ENCODE peak calls at places on chromosomes 12 and 14, in seven cellular contexts. Q is H9, M is mesenchymal stem cell, L is IMR-90, Z is mesendoderm, P is trophoblast cell, V is H1. S is an unnamed sample.

GRCh38 chr12:57089259-57090245 is 638 bp downstream of the NAB2 start:
- DNase-seq in M (peak), Q (no peak), Z (peak), P (peak), V (peak), L (peak), S (no peak)

GRCh38 chr12:8644345-8645248 is 18.0 kb downstream of the MFAP5 start:
- DNase-seq in P (peak), L (no peak), Q (no peak), M (no peak), V (no peak), Z (no peak), S (no peak)

GRCh38 chr12:100445081-100445481 is 28.6 kb upstream of the NR1H4 start:
- DNase-seq in Q (no peak), P (peak), V (no peak), L (no peak), M (no peak), Z (no peak), S (no peak)

GRCh38 chr12:16361142-16361783 is 13.8 kb downstream of the MGST1 start:
- DNase-seq in L (no peak), Q (no peak), Z (no peak), P (no peak), V (no peak), M (no peak), S (no peak)

GRCh38 chr14:32724864-32725550 is 213.7 kb upstream of the NPAS3 start:
- DNase-seq in P (no peak), M (peak), Z (peak), V (no peak), L (peak), Q (no peak), S (no peak)

GRCh38 chr12:57604454-57605307 is at the start of gene DTX3:
- DNase-seq in Q (peak), L (no peak), P (no peak), Z (peak), M (peak), V (peak), S (no peak)

GRCh38 chr12:50824914-50825313 is 17.8 kb upstream of the TMPRSS12 start:
- DNase-seq in M (no peak), Z (no peak), V (no peak), L (no peak), P (no peak), Q (no peak), S (no peak)

GRCh38 chr14:89616425-89617141 is 199.6 kb upstream of the FOXN3 start:
- DNase-seq in M (peak), Q (no peak), P (no peak), Z (peak), L (peak), V (no peak), S (no peak)

GRCh38 chr12:10170199-10170598 is 1.7 kb downstream of the OLR1 start:
- DNase-seq in Z (peak), Q (no peak), V (no peak), L (no peak), P (peak), M (peak), S (no peak)

GRCh38 chr12:754238-754816 is 1.9 kb downstream of the WNK1 start:
- DNase-seq in P (peak), M (peak), V (no peak), L (no peak), Z (no peak), Q (no peak), S (no peak)

GRCh38 chr12:56387152-56387551 is 24.5 kb upstream of the APOF start:
- DNase-seq in M (peak), Z (peak), Q (no peak), P (no peak), V (no peak), L (peak), S (no peak)

GRCh38 chr12:106321139-106321850 is 18.8 kb downstream of the TCP11L2 start:
- DNase-seq in Z (no peak), L (no peak), P (no peak), M (no peak), V (no peak), Q (no peak), S (no peak)

GRCh38 chr14:77027538-77028383 is 747 bp downstream of the IRF2BPL start:
- DNase-seq in Z (peak), Q (peak), M (peak), V (peak), P (peak), L (peak), S (peak)

GRCh38 chr12:80313184-80313583 is 130.9 kb upstream of the PTPRQ start:
- DNase-seq in Q (no peak), L (no peak), P (no peak), Z (no peak), V (no peak), M (no peak), S (no peak)

GRCh38 chr12:100138048-100138907 is 4.4 kb downstream of the BLTP3B start:
- DNase-seq in M (peak), Q (no peak), V (no peak), L (peak), Z (peak), P (no peak), S (no peak)

GRCh38 chr14:78638926-78639325 is 468.8 kb downstream of the NRXN3 start:
- DNase-seq in V (no peak), M (no peak), Q (no peak), Z (no peak), P (no peak), L (no peak), S (no peak)

GRCh38 chr12:78916845-78917480 is 52.4 kb downstream of the SYT1 start:
- DNase-seq in P (no peak), V (no peak), Q (no peak), Z (peak), M (peak), L (peak), S (no peak)

GRCh38 chr14:22803575-22803974 is 11.7 kb downstream of the SLC7A7 start:
- DNase-seq in Q (no peak), V (no peak), Z (no peak), P (no peak), M (no peak), L (no peak), S (no peak)

GRCh38 chr12:2358986-2359658 is 306.3 kb downstream of the CACNA1C start:
- DNase-seq in Q (no peak), P (no peak), L (no peak), Z (no peak), M (no peak), V (no peak), S (no peak)

GRCh38 chr14:52026921-52027320 is 37.6 kb downstream of the RTRAF start:
- DNase-seq in Z (no peak), V (no peak), P (no peak), M (no peak), L (no peak), Q (no peak), S (no peak)

GRCh38 chr14:21097616-21098133 is 780 bp downstream of the ZNF219 start:
- DNase-seq in V (no peak), Z (peak), P (no peak), L (no peak), M (no peak), Q (peak), S (no peak)

GRCh38 chr12:623172-623864 is 39.9 kb downstream of the NINJ2 start:
- DNase-seq in P (peak), L (no peak), V (no peak), M (no peak), Z (peak), Q (no peak), S (no peak)

GRCh38 chr14:97777622-97778021 is 980.4 kb downstream of the VRK1 start:
- DNase-seq in Q (no peak), L (no peak), V (no peak), M (no peak), Z (no peak), P (no peak), S (no peak)

GRCh38 chr14:88106377-88106776 is 101.4 kb downstream of the GPR65 start:
- DNase-seq in Q (no peak), M (no peak), L (no peak), V (no peak), Z (peak), P (no peak), S (no peak)

GRCh38 chr12:75705749-75706719 is 194.6 kb upstream of the KRR1 start:
- DNase-seq in Z (no peak), M (peak), Q (no peak), P (no peak), V (no peak), L (peak), S (no peak)

DNA sequence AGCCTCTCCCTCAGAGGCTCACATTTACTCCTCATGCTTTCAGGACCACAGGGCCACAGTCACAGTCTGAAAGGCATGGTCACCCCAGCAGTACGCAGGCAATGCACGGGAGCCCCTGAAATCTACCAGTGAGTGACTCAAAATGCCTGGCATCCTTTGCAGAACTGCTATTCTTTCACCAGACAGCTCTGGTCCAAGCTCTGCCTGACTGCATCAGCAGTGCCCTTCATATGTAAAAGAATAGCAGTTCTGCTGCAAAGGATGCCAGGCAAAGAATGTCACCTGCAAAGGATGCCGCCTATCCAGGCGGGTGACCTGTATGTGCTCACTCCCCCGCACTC is 38.5 kb downstream of the LGMN start:
- DNase-seq in Q (no peak), L (no peak), P (no peak), Z (no peak), M (no peak), V (no peak), S (no peak)
- H2BK120ac ChIP-seq in Q (no peak), L (peak), P (no peak), Z (no peak), M (no peak), V (no peak), S (no peak)

GRCh38 chr12:116263431-116263830 is 14.1 kb downstream of the MED13L start:
- DNase-seq in V (no peak), M (no peak), L (no peak), P (no peak), Q (no peak), Z (no peak), S (no peak)

GRCh38 chr12:116262741-116263140 is 14.8 kb downstream of the MED13L start:
- DNase-seq in V (no peak), Q (no peak), L (no peak), M (no peak), Z (no peak), P (peak), S (no peak)

GRCh38 chr12:116263844-116264243 is 13.6 kb downstream of the MED13L start:
- DNase-seq in P (no peak), Z (peak), M (no peak), V (no peak), L (no peak), Q (no peak), S (no peak)

GRCh38 chr12:116259800-116260589 is 17.5 kb downstream of the MED13L start:
- DNase-seq in Q (no peak), L (no peak), V (no peak), M (no peak), Z (no peak), P (no peak), S (no peak)

GRCh38 chr12:116261525-116262100 is 15.9 kb downstream of the MED13L start:
- DNase-seq in L (no peak), M (peak), P (no peak), V (no peak), Q (no peak), Z (no peak), S (no peak)
- H2BK120ac ChIP-seq in L (no peak), M (no peak), P (no peak), V (no peak), Q (no peak), Z (no peak), S (no peak)

DNA sequence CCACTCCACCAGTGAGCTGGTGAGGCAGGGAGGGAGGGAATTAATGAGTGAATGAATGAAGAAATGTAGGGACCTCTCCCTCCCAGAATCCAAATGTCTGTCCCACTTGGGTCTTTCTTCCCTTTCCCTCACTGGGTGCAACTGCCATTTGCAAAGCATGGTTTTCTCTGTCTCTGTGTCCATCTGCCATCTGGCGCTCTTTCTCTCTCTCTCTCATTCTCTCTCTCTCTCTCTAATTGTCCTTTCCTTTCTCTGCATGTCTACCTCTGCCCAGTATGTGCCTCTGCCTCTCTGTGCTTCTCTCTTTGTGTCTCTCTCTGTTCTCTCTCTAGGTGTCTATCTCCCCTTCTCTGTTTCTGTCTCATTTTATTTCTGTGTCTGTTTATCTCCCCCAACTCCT is 102.7 kb downstream of the CMKLR1 start:
- DNase-seq in Q (no peak), L (no peak), V (no peak), M (no peak), P (no peak), Z (no peak), S (no peak)
- H2BK120ac ChIP-seq in Q (no peak), L (no peak), V (peak), M (no peak), P (no peak), Z (no peak), S (no peak)

GRCh38 chr12:54227376-54227775 is 38.6 kb upstream of the SMUG1 start:
- DNase-seq in Z (no peak), V (no peak), Q (no peak), M (no peak), P (no peak), L (no peak), S (no peak)

GRCh38 chr12:54231236-54231635 is 42.5 kb upstream of the SMUG1 start:
- DNase-seq in P (no peak), V (no peak), L (no peak), Q (no peak), Z (no peak), M (no peak), S (no peak)

GRCh38 chr12:54230555-54230954 is 41.8 kb upstream of the SMUG1 start:
- DNase-seq in P (no peak), Z (no peak), Q (no peak), V (no peak), M (no peak), L (no peak), S (no peak)

GRCh38 chr12:54229624-54230212 is 40.9 kb upstream of the SMUG1 start:
- DNase-seq in L (peak), Z (peak), M (peak), V (no peak), P (no peak), Q (no peak), S (no peak)

DNA sequence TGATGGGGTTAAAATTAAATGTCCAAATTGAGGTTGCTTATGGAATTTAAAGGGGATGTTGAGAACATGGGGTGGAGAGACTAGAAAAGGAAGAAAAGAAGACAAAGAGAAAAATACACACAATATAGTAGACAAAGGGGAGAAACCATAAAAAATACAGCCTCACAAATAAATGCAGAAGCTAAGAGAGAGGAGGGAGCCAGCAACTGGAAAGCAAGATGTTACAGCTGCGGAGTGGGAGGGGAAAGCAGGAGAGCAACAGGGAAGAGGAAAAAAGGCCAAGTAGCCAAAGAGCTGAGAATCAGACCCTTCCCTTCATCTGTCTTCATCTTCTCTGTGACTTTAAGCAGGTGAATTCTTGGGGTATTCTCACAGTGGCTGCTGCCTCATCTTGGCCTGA is 39.7 kb upstream of the SMUG1 start:
- DNase-seq in M (no peak), V (no peak), Z (no peak), L (no peak), Q (no peak), P (no peak), S (no peak)
- H2BK120ac ChIP-seq in M (no peak), V (no peak), Z (no peak), L (peak), Q (no peak), P (no peak), S (no peak)

DNA sequence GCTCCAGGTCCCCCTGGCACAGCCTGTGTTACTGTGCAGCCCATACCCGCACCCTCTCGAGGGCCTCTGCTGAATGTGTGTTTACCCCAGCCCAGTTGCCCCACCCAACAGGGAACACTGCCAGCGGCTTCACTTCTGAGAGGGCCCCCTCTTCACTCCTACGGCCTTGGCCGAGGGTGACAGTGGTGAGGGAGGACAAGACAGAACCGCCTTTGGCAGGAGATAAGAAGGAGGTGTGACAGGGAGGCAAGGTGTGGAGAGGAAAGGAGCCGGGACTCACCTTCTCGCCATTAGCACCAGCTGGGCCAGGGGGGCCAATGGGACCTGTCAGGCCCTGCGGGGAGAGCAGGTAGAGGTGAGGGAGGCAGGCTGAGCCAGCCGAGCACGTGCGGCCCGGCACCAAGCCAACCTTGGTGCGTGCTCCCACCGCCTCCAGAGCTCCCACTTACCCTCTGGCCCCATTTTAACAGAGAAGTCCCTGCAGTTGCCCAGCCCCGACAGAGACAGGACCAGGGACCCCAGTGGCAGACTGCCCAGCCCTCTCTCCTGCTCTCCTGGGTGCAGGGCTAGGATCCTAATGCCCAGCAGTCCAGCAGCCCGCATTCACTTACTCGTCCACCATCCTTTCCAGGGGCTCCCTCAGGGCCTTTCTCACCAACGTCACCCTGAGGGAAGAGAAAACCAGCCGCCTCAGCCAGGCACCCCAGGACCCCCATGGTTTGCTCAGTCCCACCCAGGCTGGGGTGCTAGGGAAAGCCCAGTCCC is 18.3 kb downstream of the TMEM106C start:
- DNase-seq in Z (no peak), M (no peak), Q (no peak), L (no peak), P (no peak), V (no peak), S (no peak)
- H2BK120ac ChIP-seq in Z (no peak), M (no peak), Q (no peak), L (no peak), P (no peak), V (no peak), S (no peak)

GRCh38 chr14:81516941-81517797 is 16.5 kb downstream of the SEL1L start:
- DNase-seq in Z (peak), P (no peak), Q (no peak), L (peak), M (peak), V (no peak), S (no peak)
- H2BK120ac ChIP-seq in Z (peak), P (no peak), Q (no peak), L (peak), M (peak), V (no peak), S (no peak)

GRCh38 chr12:115914122-115914521 is 363.4 kb downstream of the MED13L start:
- DNase-seq in P (no peak), V (no peak), Z (no peak), M (no peak), Q (no peak), L (no peak), S (no peak)

GRCh38 chr12:115910057-115910456 is 367.4 kb downstream of the MED13L start:
- DNase-seq in Q (no peak), L (no peak), P (no peak), M (no peak), V (no peak), Z (peak), S (no peak)

GRCh38 chr12:115916910-115917668 is 360.4 kb downstream of the MED13L start:
- DNase-seq in Q (peak), L (no peak), V (peak), P (peak), M (no peak), Z (peak), S (peak)

GRCh38 chr12:115911360-115911759 is 366.1 kb downstream of the MED13L start:
- DNase-seq in M (no peak), P (no peak), Z (no peak), L (no peak), V (no peak), Q (no peak), S (no peak)

GRCh38 chr12:115912440-115912839 is 365.1 kb downstream of the MED13L start:
- DNase-seq in Q (no peak), L (no peak), P (no peak), V (no peak), M (no peak), Z (no peak), S (no peak)
- H2BK120ac ChIP-seq in Q (no peak), L (no peak), P (no peak), V (no peak), M (no peak), Z (no peak), S (no peak)

DNA sequence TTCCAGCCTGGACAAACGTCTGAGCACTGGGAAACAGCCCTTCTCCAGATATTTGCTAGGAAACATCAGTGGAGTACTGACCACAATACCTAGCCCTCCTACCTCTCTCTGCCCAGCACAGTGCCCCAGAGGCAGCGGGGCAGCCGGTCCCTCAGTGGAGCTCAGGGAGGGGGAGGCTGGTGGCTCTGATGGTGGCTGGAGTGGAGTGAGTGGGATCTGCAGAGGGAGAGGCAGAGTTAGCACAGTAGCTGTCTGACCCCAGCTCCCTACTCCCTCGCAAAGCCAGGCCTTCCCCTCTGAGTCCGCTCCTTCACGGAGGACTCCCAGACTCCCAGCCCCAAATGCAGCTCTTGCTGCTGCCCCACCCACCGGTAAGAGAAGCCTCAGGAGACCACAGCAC is 30.0 kb downstream of the NCKAP5L start:
- DNase-seq in V (no peak), M (no peak), L (no peak), P (no peak), Q (no peak), Z (no peak), S (no peak)
- H2BK120ac ChIP-seq in V (no peak), M (no peak), L (no peak), P (no peak), Q (no peak), Z (no peak), S (no peak)

GRCh38 chr14:102544745-102545460 is 35.3 kb upstream of the ANKRD9 start:
- DNase-seq in Q (no peak), P (no peak), L (no peak), M (no peak), V (peak), Z (no peak), S (no peak)

GRCh38 chr14:102544034-102544744 is 34.6 kb upstream of the ANKRD9 start:
- DNase-seq in L (no peak), V (peak), M (no peak), Q (peak), Z (peak), P (peak), S (no peak)

GRCh38 chr14:102541771-102542170 is 32.2 kb upstream of the ANKRD9 start:
- DNase-seq in M (no peak), P (no peak), V (no peak), L (no peak), Q (peak), Z (peak), S (no peak)

GRCh38 chr14:102545461-102546265 is 36.1 kb upstream of the ANKRD9 start:
- DNase-seq in M (peak), Q (peak), L (peak), P (peak), V (peak), Z (peak), S (no peak)

GRCh38 chr14:102547067-102547466 is 37.5 kb upstream of the ANKRD9 start:
- DNase-seq in Q (no peak), P (no peak), Z (no peak), V (no peak), L (no peak), M (no peak), S (no peak)
- H2BK120ac ChIP-seq in Q (no peak), P (no peak), Z (no peak), V (no peak), L (no peak), M (no peak), S (no peak)

S was measured in neuronal stem cell.